ENCODE peak calls at places on chromosomes 13 and 19, in four cellular contexts. One of them, this sample, is unnamed.

GRCh38 chr13:111482806-111483620 is 162.6 kb downstream of the TEX29 start:
- DNase-seq in tibial artery: no peak
- DNase-seq in dorsolateral prefrontal cortex: no peak
- DNase-seq in cardiac fibroblast: no peak
- DNase-seq in this sample: no peak

GRCh38 chr19:48182434-48182833 is 12.0 kb downstream of the ZSWIM9 start:
- DNase-seq in dorsolateral prefrontal cortex: no peak
- DNase-seq in tibial artery: no peak
- DNase-seq in cardiac fibroblast: no peak
- DNase-seq in this sample: no peak

GRCh38 chr19:44401108-44401786 is at the start of gene ZNF285:
- DNase-seq in cardiac fibroblast: peak
- DNase-seq in tibial artery: peak
- DNase-seq in dorsolateral prefrontal cortex: peak
- DNase-seq in this sample: peak

GRCh38 chr13:109151255-109151654 is 521.8 kb downstream of the MYO16 start:
- DNase-seq in dorsolateral prefrontal cortex: no peak
- DNase-seq in tibial artery: no peak
- DNase-seq in cardiac fibroblast: no peak
- DNase-seq in this sample: no peak

GRCh38 chr13:107466326-107466725 is 749.0 kb downstream of the LIG4 start:
- DNase-seq in dorsolateral prefrontal cortex: no peak
- DNase-seq in cardiac fibroblast: no peak
- DNase-seq in tibial artery: no peak
- DNase-seq in this sample: no peak

GRCh38 chr19:45558399-45558878 is 26.2 kb downstream of the OPA3 start:
- DNase-seq in cardiac fibroblast: peak
- DNase-seq in dorsolateral prefrontal cortex: no peak
- DNase-seq in tibial artery: no peak
- DNase-seq in this sample: no peak

GRCh38 chr13:77513719-77514335 is 21.7 kb upstream of the SCEL start:
- DNase-seq in tibial artery: no peak
- DNase-seq in cardiac fibroblast: no peak
- DNase-seq in dorsolateral prefrontal cortex: no peak
- DNase-seq in this sample: no peak

GRCh38 chr13:45534604-45535003 is 69.9 kb downstream of the COG3 start:
- DNase-seq in cardiac fibroblast: no peak
- DNase-seq in tibial artery: no peak
- DNase-seq in dorsolateral prefrontal cortex: no peak
- DNase-seq in this sample: no peak

GRCh38 chr13:97548138-97548537 is 114.2 kb downstream of the RAP2A start:
- DNase-seq in cardiac fibroblast: no peak
- DNase-seq in tibial artery: no peak
- DNase-seq in dorsolateral prefrontal cortex: no peak
- DNase-seq in this sample: no peak

GRCh38 chr13:45219938-45220375 is 19.1 kb upstream of the KCTD4 start:
- DNase-seq in cardiac fibroblast: peak
- DNase-seq in tibial artery: no peak
- DNase-seq in dorsolateral prefrontal cortex: no peak
- DNase-seq in this sample: no peak

GRCh38 chr19:14517840-14518505 is at the start of gene DNAJB1:
- DNase-seq in dorsolateral prefrontal cortex: peak
- DNase-seq in tibial artery: peak
- DNase-seq in cardiac fibroblast: peak
- DNase-seq in this sample: peak

GRCh38 chr19:34712606-34713261 is 21.3 kb upstream of the ZNF181 start:
- DNase-seq in cardiac fibroblast: peak
- DNase-seq in dorsolateral prefrontal cortex: no peak
- DNase-seq in tibial artery: peak
- DNase-seq in this sample: no peak

GRCh38 chr13:45231722-45232121 is 30.9 kb upstream of the KCTD4 start:
- DNase-seq in cardiac fibroblast: peak
- DNase-seq in tibial artery: no peak
- DNase-seq in dorsolateral prefrontal cortex: no peak
- DNase-seq in this sample: no peak

GRCh38 chr19:30682576-30683536 is 310.7 kb downstream of the ZNF536 start:
- DNase-seq in cardiac fibroblast: peak
- DNase-seq in dorsolateral prefrontal cortex: peak
- DNase-seq in tibial artery: peak
- DNase-seq in this sample: peak

GRCh38 chr13:102825921-102826706 is 19.7 kb upstream of the ERCC5 start:
- DNase-seq in dorsolateral prefrontal cortex: no peak
- DNase-seq in cardiac fibroblast: peak
- DNase-seq in tibial artery: no peak
- DNase-seq in this sample: no peak

DNA sequence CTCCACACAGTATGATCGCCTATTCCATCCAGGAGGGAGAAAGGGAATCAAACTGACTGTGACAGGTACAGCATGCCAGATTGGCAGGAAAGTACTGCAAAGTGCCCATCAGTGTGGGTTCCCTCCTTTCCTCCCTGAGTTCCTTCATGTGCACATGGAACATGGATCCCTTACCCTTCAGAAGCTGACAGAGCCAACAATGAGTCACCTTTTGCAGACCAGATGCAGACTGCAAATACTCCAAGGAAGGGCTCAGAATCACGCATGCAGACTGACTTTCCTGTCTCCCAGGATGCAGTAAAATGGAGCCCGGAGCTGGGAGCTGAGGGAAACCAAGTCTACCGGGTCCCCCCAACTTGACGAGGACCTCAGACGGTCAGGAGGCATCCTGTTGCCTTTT is 41.8 kb downstream of the SACS start:
- DNase-seq in dorsolateral prefrontal cortex: no peak
- DNase-seq in cardiac fibroblast: no peak
- DNase-seq in tibial artery: no peak
- DNase-seq in this sample: no peak
- TF ChIP-seq CTCF in dorsolateral prefrontal cortex: no peak
- TF ChIP-seq CTCF in cardiac fibroblast: no peak
- TF ChIP-seq CTCF in tibial artery: no peak
- TF ChIP-seq CTCF in this sample: no peak

DNA sequence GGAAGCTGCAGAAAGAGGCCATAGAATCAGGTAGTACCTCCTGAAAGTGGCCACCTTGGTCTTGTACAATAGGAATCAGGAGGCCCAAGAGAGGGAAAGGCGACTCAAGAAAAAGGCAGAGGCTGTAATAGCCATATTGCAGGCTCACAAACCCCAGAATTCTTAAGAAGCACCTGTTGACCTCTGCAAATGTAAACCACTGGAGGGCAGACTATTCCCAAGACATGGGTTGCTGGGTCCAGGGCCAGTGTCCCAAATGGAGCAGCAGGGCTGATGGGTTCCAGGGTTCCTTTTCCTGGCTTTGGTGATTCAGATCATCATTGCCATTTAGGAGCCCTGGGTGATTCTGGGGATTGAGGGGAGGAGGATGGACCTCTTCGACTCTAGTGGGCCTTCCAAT is 167.6 kb downstream of the B3GLCT start:
- DNase-seq in cardiac fibroblast: no peak
- DNase-seq in tibial artery: no peak
- DNase-seq in dorsolateral prefrontal cortex: no peak
- DNase-seq in this sample: no peak
- TF ChIP-seq CTCF in cardiac fibroblast: no peak
- TF ChIP-seq CTCF in tibial artery: no peak
- TF ChIP-seq CTCF in dorsolateral prefrontal cortex: no peak
- TF ChIP-seq CTCF in this sample: no peak

GRCh38 chr13:94120878-94121277 is 358.6 kb downstream of the DCT start:
- DNase-seq in dorsolateral prefrontal cortex: no peak
- DNase-seq in tibial artery: no peak
- DNase-seq in cardiac fibroblast: no peak
- DNase-seq in this sample: no peak

GRCh38 chr13:94121686-94122085 is 357.8 kb downstream of the DCT start:
- DNase-seq in tibial artery: no peak
- DNase-seq in cardiac fibroblast: peak
- DNase-seq in dorsolateral prefrontal cortex: no peak
- DNase-seq in this sample: no peak

GRCh38 chr13:94123543-94123942 is 355.9 kb downstream of the DCT start:
- DNase-seq in tibial artery: no peak
- DNase-seq in cardiac fibroblast: no peak
- DNase-seq in dorsolateral prefrontal cortex: no peak
- DNase-seq in this sample: no peak

GRCh38 chr13:94122300-94122699 is 357.2 kb downstream of the DCT start:
- DNase-seq in tibial artery: no peak
- DNase-seq in dorsolateral prefrontal cortex: no peak
- DNase-seq in cardiac fibroblast: no peak
- DNase-seq in this sample: no peak

DNA sequence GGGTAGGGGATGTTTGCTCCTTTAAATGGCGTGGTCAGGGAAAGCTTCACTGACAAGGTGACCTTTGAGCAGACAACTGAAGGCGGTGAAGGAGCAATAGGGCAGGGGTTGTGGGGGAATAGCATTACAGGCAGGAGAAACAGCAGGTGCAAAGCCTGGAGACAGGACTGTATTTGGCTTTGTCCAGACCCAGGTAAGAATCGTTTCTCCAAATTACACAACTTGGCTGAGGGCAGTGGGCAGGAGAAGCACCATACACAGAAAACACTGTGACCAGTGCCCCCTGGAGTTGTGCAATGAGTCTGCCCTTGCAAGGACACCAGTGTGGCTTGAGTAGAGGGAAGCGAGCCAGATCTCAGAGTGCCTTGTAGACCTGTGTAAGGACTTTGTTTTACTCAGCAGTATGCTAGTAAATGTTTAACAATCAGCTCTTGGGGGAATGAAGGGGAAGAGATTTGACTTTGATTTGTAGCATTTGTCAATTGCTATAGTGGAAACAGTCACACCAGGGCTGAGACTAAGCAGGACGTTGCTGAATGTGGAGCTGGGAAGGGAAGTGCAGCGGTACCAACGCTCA is 360.0 kb downstream of the DCT start:
- DNase-seq in dorsolateral prefrontal cortex: no peak
- DNase-seq in tibial artery: no peak
- DNase-seq in cardiac fibroblast: no peak
- DNase-seq in this sample: no peak
- TF ChIP-seq CTCF in dorsolateral prefrontal cortex: no peak
- TF ChIP-seq CTCF in tibial artery: no peak
- TF ChIP-seq CTCF in cardiac fibroblast: no peak
- TF ChIP-seq CTCF in this sample: no peak

GRCh38 chr13:20873348-20873747 is 29.2 kb downstream of the XPO4 start:
- DNase-seq in tibial artery: no peak
- DNase-seq in dorsolateral prefrontal cortex: no peak
- DNase-seq in cardiac fibroblast: peak
- DNase-seq in this sample: no peak

GRCh38 chr13:20870829-20871228 is 31.7 kb downstream of the XPO4 start:
- DNase-seq in tibial artery: no peak
- DNase-seq in dorsolateral prefrontal cortex: no peak
- DNase-seq in cardiac fibroblast: no peak
- DNase-seq in this sample: no peak

GRCh38 chr13:20867408-20867807 is 35.1 kb downstream of the XPO4 start:
- DNase-seq in cardiac fibroblast: no peak
- DNase-seq in dorsolateral prefrontal cortex: no peak
- DNase-seq in tibial artery: no peak
- DNase-seq in this sample: no peak

DNA sequence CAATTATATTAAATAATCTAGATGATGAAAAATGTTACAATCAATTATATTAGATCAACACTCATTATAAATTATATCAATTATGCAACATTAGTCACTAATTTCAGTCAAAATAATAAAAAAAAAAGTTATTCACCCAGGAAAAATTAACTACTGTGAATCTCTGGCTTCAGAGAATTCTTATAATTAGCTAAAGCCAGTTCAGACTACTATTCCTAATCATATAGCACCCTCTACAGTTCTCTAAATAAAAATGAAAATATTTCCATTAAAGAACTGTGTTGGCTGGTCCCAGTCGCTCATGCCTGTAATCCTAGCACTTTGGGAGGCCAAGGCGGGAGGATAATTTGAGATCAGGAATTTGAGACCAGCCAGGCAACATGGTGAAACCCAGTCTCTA is 33.0 kb downstream of the XPO4 start:
- DNase-seq in cardiac fibroblast: peak
- DNase-seq in tibial artery: no peak
- DNase-seq in dorsolateral prefrontal cortex: no peak
- DNase-seq in this sample: no peak
- TF ChIP-seq CTCF in cardiac fibroblast: no peak
- TF ChIP-seq CTCF in tibial artery: no peak
- TF ChIP-seq CTCF in dorsolateral prefrontal cortex: peak
- TF ChIP-seq CTCF in this sample: no peak

GRCh38 chr13:105991131-105991530 is 544.3 kb downstream of the EFNB2 start:
- DNase-seq in tibial artery: no peak
- DNase-seq in cardiac fibroblast: no peak
- DNase-seq in dorsolateral prefrontal cortex: no peak
- DNase-seq in this sample: no peak
- TF ChIP-seq CTCF in tibial artery: no peak
- TF ChIP-seq CTCF in cardiac fibroblast: no peak
- TF ChIP-seq CTCF in dorsolateral prefrontal cortex: no peak
- TF ChIP-seq CTCF in this sample: no peak

DNA sequence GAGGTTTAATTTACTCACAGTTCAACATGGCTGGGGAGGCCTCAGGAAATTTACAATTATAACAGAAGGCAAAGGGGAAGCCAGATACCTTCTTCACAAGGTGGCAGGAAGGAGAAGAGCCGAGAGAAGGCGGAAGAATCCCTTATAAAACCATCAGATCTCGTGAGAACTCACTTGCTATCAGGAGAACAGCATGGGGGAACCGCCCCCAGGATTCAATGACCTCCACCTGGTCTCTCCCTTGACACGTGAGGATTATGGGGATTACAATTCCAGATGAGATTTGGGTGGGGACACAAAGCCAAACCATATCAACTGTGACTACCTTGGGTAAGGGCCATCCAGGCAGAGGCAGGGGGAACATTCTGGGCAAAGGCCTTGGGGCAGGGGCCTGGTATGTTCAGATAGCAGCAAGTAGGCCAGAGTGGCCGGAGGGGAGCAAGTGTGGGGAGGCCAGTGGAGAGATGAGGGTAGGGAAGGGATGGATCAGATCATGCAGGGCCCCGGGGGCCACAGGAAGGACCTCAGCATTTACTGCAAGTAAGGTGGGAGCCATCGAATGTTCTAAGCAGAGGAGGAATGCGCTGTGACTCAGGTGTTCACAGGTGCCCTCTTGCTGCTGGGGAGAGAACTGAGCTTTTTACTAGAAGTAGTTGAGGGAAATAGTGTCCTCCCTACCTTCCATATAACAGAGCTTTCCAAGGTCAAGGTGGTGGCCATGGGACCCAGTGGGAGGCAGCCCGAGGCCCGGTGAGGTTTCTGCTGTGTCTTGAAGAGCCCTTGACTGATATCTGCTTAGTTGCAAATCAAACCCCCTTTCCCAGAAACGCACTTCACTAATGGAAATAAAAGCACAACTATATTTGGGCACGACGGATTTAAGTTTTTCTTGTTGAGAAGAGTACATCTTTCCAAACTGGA is 18.0 kb downstream of the RAB3D start:
- DNase-seq in cardiac fibroblast: no peak
- DNase-seq in tibial artery: no peak
- DNase-seq in dorsolateral prefrontal cortex: no peak
- DNase-seq in this sample: no peak
- TF ChIP-seq CTCF in cardiac fibroblast: no peak
- TF ChIP-seq CTCF in tibial artery: no peak
- TF ChIP-seq CTCF in dorsolateral prefrontal cortex: no peak
- TF ChIP-seq CTCF in this sample: no peak